ENCODE peak calls at places on chromosomes 12 and 14, in nine cellular contexts. S, B, N, T, Z, R, Y, L and G are unnamed samples.

GRCh38 chr12:70549340-70550179 is 87.7 kb downstream of the PTPRB start:
- DNase-seq in S (peak), B (no peak), N (no peak), T (no peak), Z (no peak), R (no peak), Y (no peak), L (peak), G (no peak)

GRCh38 chr12:13220848-13221247 is 24.3 kb downstream of the EMP1 start:
- DNase-seq in S (no peak), B (no peak), N (no peak), T (no peak), Z (no peak), R (no peak), Y (no peak), L (no peak), G (no peak)

GRCh38 chr14:45891417-45892080 is 638.5 kb upstream of the MIS18BP1 start:
- DNase-seq in S (no peak), B (no peak), N (no peak), T (no peak), Z (no peak), R (no peak), Y (no peak), L (no peak), G (peak)

GRCh38 chr12:120121766-120122293 is 5.3 kb upstream of the RAB35 start:
- DNase-seq in S (no peak), B (no peak), N (peak), T (no peak), Z (no peak), R (no peak), Y (no peak), L (no peak), G (no peak)

GRCh38 chr12:63362801-63363200 is 211.8 kb upstream of the AVPR1A start:
- DNase-seq in S (peak), B (no peak), N (no peak), T (no peak), Z (no peak), R (no peak), Y (peak), L (peak), G (no peak)

GRCh38 chr12:3275171-3276041 is 198.2 kb downstream of the TSPAN9 start:
- DNase-seq in S (peak), B (peak), N (peak), T (peak), Z (peak), R (peak), Y (peak), L (peak), G (peak)

GRCh38 chr12:125983784-125984510 is 918.7 kb downstream of the AACS start:
- DNase-seq in S (no peak), B (no peak), N (no peak), T (peak), Z (no peak), R (no peak), Y (peak), L (peak), G (no peak)

GRCh38 chr12:106084048-106084671 is 54.6 kb downstream of the NUAK1 start:
- DNase-seq in S (peak), B (no peak), N (no peak), T (no peak), Z (peak), R (no peak), Y (peak), L (peak), G (no peak)

GRCh38 chr12:4934651-4935050 is 24.9 kb downstream of the KCNA1 start:
- DNase-seq in S (peak), B (no peak), N (no peak), T (no peak), Z (no peak), R (no peak), Y (peak), L (peak), G (peak)